ENCODE peak calls at places on chromosomes 1 and 21, in five cellular contexts. K is neuronal stem cell, V is EL, P is heart left ventricle, Y is ACHN. G is an unnamed sample.

GRCh38 chr21:38622081-38622826 is 124.0 kb upstream of the ERG start:
- DNase-seq in K (no peak), V (no peak), P (no peak), Y (no peak), G (no peak)

GRCh38 chr1:81208441-81208840 is 592.3 kb upstream of the ADGRL2 start:
- DNase-seq in K (no peak), V (no peak), P (no peak), Y (no peak), G (no peak)

GRCh38 chr1:198449727-198450433 is 90.6 kb downstream of the ATP6V1G3 start:
- DNase-seq in K (no peak), V (peak; percentile 61), P (no peak), Y (no peak), G (peak; percentile 50)

GRCh38 chr1:33092438-33092837 is 11.5 kb downstream of the AZIN2 start:
- DNase-seq in K (no peak), V (no peak), P (no peak), Y (no peak), G (no peak)

GRCh38 chr1:115188680-115189395 is 99.5 kb upstream of the TSPAN2 start:
- DNase-seq in K (no peak), V (no peak), P (no peak), Y (no peak), G (no peak)

GRCh38 chr1:156129687-156130577 is 15.4 kb downstream of the LMNA start:
- DNase-seq in K (peak; percentile 85), V (peak; percentile 99), P (peak; percentile 90), Y (peak; percentile 98), G (peak; percentile 95)

GRCh38 chr1:209723761-209724693 is 19.4 kb downstream of the HSD11B1 start:
- DNase-seq in K (no peak), V (no peak), P (no peak), Y (no peak), G (no peak)

GRCh38 chr1:183776731-183777130 is 28.2 kb upstream of the RGL1 start:
- DNase-seq in K (no peak), V (no peak), P (no peak), Y (no peak), G (no peak)

GRCh38 chr1:47434051-47434842 is 3.6 kb upstream of the FOXD2 start:
- DNase-seq in K (no peak), V (peak; percentile 47), P (peak; percentile 68), Y (no peak), G (no peak)

GRCh38 chr21:36881223-36881622 is 85.2 kb downstream of the HLCS start:
- DNase-seq in K (no peak), V (peak; percentile 71), P (no peak), Y (no peak), G (no peak)

GRCh38 chr21:45864436-45864835 is 117.1 kb upstream of the COL6A1 start:
- DNase-seq in K (no peak), V (peak; percentile 35), P (no peak), Y (no peak), G (no peak)

GRCh38 chr1:26700711-26701110 is 4.9 kb downstream of the ARID1A start:
- DNase-seq in K (no peak), V (peak; percentile 48), P (no peak), Y (no peak), G (no peak)

GRCh38 chr1:39167632-39168209 is 36.8 kb upstream of the MACF1 start:
- DNase-seq in K (no peak), V (peak; percentile 53), P (no peak), Y (no peak), G (no peak)

GRCh38 chr1:202818819-202819218 is 8.1 kb downstream of the PCAT6 start:
- DNase-seq in K (no peak), V (no peak), P (no peak), Y (no peak), G (no peak)

GRCh38 chr1:81329061-81329460 is 471.7 kb upstream of the ADGRL2 start:
- DNase-seq in K (no peak), V (no peak), P (no peak), Y (no peak), G (no peak)

GRCh38 chr1:53362851-53363642 is 35.2 kb upstream of the LRP8 start:
- DNase-seq in K (no peak), V (no peak), P (no peak), Y (no peak), G (no peak)

GRCh38 chr1:94273111-94273510 is 35.7 kb upstream of the ARHGAP29 start:
- DNase-seq in K (no peak), V (no peak), P (no peak), Y (no peak), G (no peak)

GRCh38 chr1:179322481-179323026 is 29.0 kb downstream of the SOAT1 start:
- DNase-seq in K (no peak), V (no peak), P (no peak), Y (no peak), G (no peak)

GRCh38 chr1:31580891-31581603 is 4.7 kb downstream of the TINAGL1 start:
- DNase-seq in K (no peak), V (no peak), P (no peak), Y (no peak), G (no peak)

GRCh38 chr1:1614204-1614953 is 921 bp upstream of the MIB2 start:
- DNase-seq in K (no peak), V (peak; percentile 49), P (peak; percentile 51), Y (no peak), G (no peak)

GRCh38 chr1:118785246-118785645 is 202.9 kb downstream of the TBX15 start:
- DNase-seq in K (no peak), V (peak; percentile 16), P (peak; percentile 26), Y (peak; percentile 42), G (no peak)

GRCh38 chr21:19684328-19684727 is 1280.7 kb upstream of the TMPRSS15 start:
- DNase-seq in K (no peak), V (no peak), P (no peak), Y (no peak), G (no peak)

GRCh38 chr1:224809613-224810012 is 119.9 kb upstream of the DNAH14 start:
- DNase-seq in K (no peak), V (no peak), P (no peak), Y (no peak), G (no peak)

GRCh38 chr21:36310016-36310415 is 10.0 kb upstream of the MORC3 start:
- DNase-seq in K (no peak), V (no peak), P (no peak), Y (no peak), G (no peak)

GRCh38 chr1:240508950-240509349 is 103.0 kb downstream of the GREM2 start:
- DNase-seq in K (no peak), V (peak; percentile 30), P (no peak), Y (no peak), G (no peak)

GRCh38 chr1:225768662-225769426 is 8.8 kb upstream of the SRP9 start:
- DNase-seq in K (no peak), V (no peak), P (no peak), Y (no peak), G (no peak)

GRCh38 chr1:10575616-10576015 is 100.9 kb downstream of the PEX14 start:
- DNase-seq in K (no peak), V (peak; percentile 85), P (no peak), Y (peak; percentile 77), G (no peak)

GRCh38 chr21:43905726-43906455 is 40.9 kb downstream of the AGPAT3 start:
- DNase-seq in K (no peak), V (no peak), P (no peak), Y (no peak), G (no peak)